ENCODE peak calls at places on chromosomes 7 and 10, in nine cellular contexts. N is iris pigment epithelial cell; F is Jurkat, Clone E6-1; M is NCI-H1092 treated with DMSO at 0.1 percent for 48 hours; J is brain microvascular endothelial cell; Z is gastrocnemius medialis; G is iPS DF 6.9; E is ELF-1; R is retinal pigment epithelial cell. I is an unnamed sample.

GRCh38 chr10:113916053-113916452 is 61.6 kb downstream of the NHLRC2 start:
- DNase-seq in G (no peak), M (no peak), N (no peak), J (no peak), Z (no peak), F (no peak), E (no peak), R (no peak), I (no peak)

GRCh38 chr10:29590598-29591415 is 44.0 kb downstream of the SVIL start:
- DNase-seq in M (peak), J (peak), Z (no peak), R (no peak), E (peak), F (peak), N (peak), G (no peak), I (peak)

GRCh38 chr10:132201111-132201989 is 14.6 kb downstream of the DPYSL4 start:
- DNase-seq in M (no peak), F (no peak), R (no peak), N (no peak), E (no peak), J (no peak), G (no peak), Z (no peak), I (no peak)

GRCh38 chr7:2572101-2572842 is 13.5 kb downstream of the IQCE start:
- DNase-seq in M (no peak), N (peak), G (no peak), E (no peak), F (no peak), J (peak), R (no peak), Z (no peak), I (no peak)

GRCh38 chr10:114821915-114822770 is 563 bp downstream of the FHIP2A start:
- DNase-seq in F (no peak), E (peak), Z (peak), N (peak), J (peak), R (no peak), G (no peak), M (peak), I (peak)

GRCh38 chr10:101683226-101683625 is 11.7 kb downstream of the FBXW4 start:
- DNase-seq in R (no peak), E (peak), M (no peak), N (peak), Z (no peak), F (no peak), G (no peak), J (no peak), I (no peak)

GRCh38 chr10:5196613-5197234 is at the start of gene AKR1C4:
- DNase-seq in E (no peak), M (no peak), F (no peak), G (no peak), J (no peak), R (no peak), N (no peak), Z (no peak), I (no peak)

GRCh38 chr10:72308320-72308987 is 34.7 kb downstream of the DDIT4 start:
- DNase-seq in E (no peak), N (peak), R (peak), J (peak), G (no peak), F (no peak), Z (peak), M (no peak), I (no peak)

GRCh38 chr7:45088821-45089313 is at the start of gene NACAD:
- DNase-seq in Z (no peak), N (no peak), R (no peak), G (no peak), F (no peak), J (no peak), M (no peak), E (no peak), I (peak)

GRCh38 chr7:7795736-7796135 is 77.3 kb upstream of the RPA3 start:
- DNase-seq in Z (no peak), G (no peak), F (no peak), M (no peak), J (peak), E (peak), R (no peak), N (peak), I (no peak)

GRCh38 chr7:157389951-157390730 is 53.3 kb downstream of the DNAJB6 start:
- DNase-seq in G (no peak), M (no peak), R (no peak), E (no peak), N (peak), F (peak), Z (no peak), J (peak), I (no peak)

GRCh38 chr10:7519351-7519750 is 108.5 kb upstream of the SFMBT2 start:
- DNase-seq in J (no peak), F (no peak), R (peak), Z (no peak), G (no peak), M (no peak), N (no peak), E (no peak), I (no peak)

GRCh38 chr10:121851791-121852190 is 76.0 kb downstream of the ATE1 start:
- DNase-seq in F (no peak), E (no peak), J (no peak), R (peak), N (no peak), Z (no peak), G (no peak), M (no peak), I (peak)

GRCh38 chr7:129264534-129264933 is 39.7 kb downstream of the AHCYL2 start:
- DNase-seq in G (no peak), R (no peak), F (no peak), N (no peak), J (no peak), E (no peak), M (no peak), Z (no peak), I (no peak)

GRCh38 chr10:51109821-51110533 is 35.7 kb downstream of the PRKG1 start:
- DNase-seq in J (no peak), R (peak), M (no peak), N (peak), E (no peak), G (no peak), F (no peak), Z (no peak), I (no peak)

I was measured in NCI-H345.